ENCODE peak calls at places on chromosomes 12 and 14, in seven cellular contexts. One of them, this sample, is unnamed.

GRCh38 chr12:26359576-26359975 is 164.2 kb downstream of the SSPN start:
- DNase-seq in GM23338: no peak
- DNase-seq in HCT116: no peak
- DNase-seq in GM12878: no peak
- DNase-seq in SK-N-SH: no peak
- DNase-seq in HepG2: no peak
- DNase-seq in K562: no peak
- DNase-seq in this sample: no peak

GRCh38 chr14:95915326-95915725 is 38.7 kb downstream of the TUNAR start:
- DNase-seq in HepG2: no peak
- DNase-seq in SK-N-SH: no peak
- DNase-seq in GM12878: no peak
- DNase-seq in HCT116: no peak
- DNase-seq in GM23338: peak; percentile 79
- DNase-seq in K562: no peak
- DNase-seq in this sample: no peak

GRCh38 chr12:92136883-92137582 is 8.6 kb downstream of the BTG1 start:
- DNase-seq in GM12878: no peak
- DNase-seq in HepG2: peak; percentile 65
- DNase-seq in GM23338: peak; percentile 48
- DNase-seq in K562: no peak
- DNase-seq in HCT116: peak; percentile 49
- DNase-seq in SK-N-SH: no peak
- DNase-seq in this sample: no peak

GRCh38 chr12:121138284-121138683 is 5.6 kb downstream of the P2RX7 start:
- DNase-seq in GM12878: no peak
- DNase-seq in GM23338: peak; percentile 24
- DNase-seq in SK-N-SH: no peak
- DNase-seq in HCT116: no peak
- DNase-seq in K562: peak; percentile 64
- DNase-seq in HepG2: no peak
- DNase-seq in this sample: no peak

GRCh38 chr12:111322336-111323250 is 46.3 kb downstream of the PHETA1 start:
- DNase-seq in GM23338: no peak
- DNase-seq in HepG2: no peak
- DNase-seq in HCT116: no peak
- DNase-seq in SK-N-SH: no peak
- DNase-seq in GM12878: no peak
- DNase-seq in K562: no peak
- DNase-seq in this sample: no peak

GRCh38 chr12:108704527-108704926 is 26.8 kb downstream of the CORO1C start:
- DNase-seq in HCT116: no peak
- DNase-seq in HepG2: no peak
- DNase-seq in K562: no peak
- DNase-seq in SK-N-SH: no peak
- DNase-seq in GM12878: no peak
- DNase-seq in GM23338: no peak
- DNase-seq in this sample: no peak

GRCh38 chr12:118332511-118332910 is 40.2 kb downstream of the TAOK3 start:
- DNase-seq in SK-N-SH: no peak
- DNase-seq in GM12878: no peak
- DNase-seq in K562: peak; percentile 12
- DNase-seq in GM23338: no peak
- DNase-seq in HCT116: no peak
- DNase-seq in HepG2: no peak
- DNase-seq in this sample: no peak

GRCh38 chr14:100654814-100655795 is 67.9 kb upstream of the BEGAIN start:
- DNase-seq in GM12878: no peak
- DNase-seq in K562: peak; percentile 76
- DNase-seq in HepG2: no peak
- DNase-seq in SK-N-SH: peak; percentile 84
- DNase-seq in HCT116: no peak
- DNase-seq in GM23338: peak; percentile 66
- DNase-seq in this sample: no peak

GRCh38 chr14:67798731-67799130 is 17.7 kb downstream of the ZFYVE26 start:
- DNase-seq in HepG2: no peak
- DNase-seq in SK-N-SH: no peak
- DNase-seq in HCT116: no peak
- DNase-seq in K562: no peak
- DNase-seq in GM23338: no peak
- DNase-seq in GM12878: no peak
- DNase-seq in this sample: no peak

GRCh38 chr12:116556964-116557706 is 2.0 kb upstream of the MAP1LC3B2 start:
- DNase-seq in SK-N-SH: no peak
- DNase-seq in HepG2: no peak
- DNase-seq in K562: no peak
- DNase-seq in GM12878: no peak
- DNase-seq in HCT116: no peak
- DNase-seq in GM23338: no peak
- DNase-seq in this sample: no peak

GRCh38 chr12:116561181-116561821 is 2.1 kb downstream of the MAP1LC3B2 start:
- DNase-seq in HCT116: no peak
- DNase-seq in SK-N-SH: no peak
- DNase-seq in HepG2: no peak
- DNase-seq in GM12878: no peak
- DNase-seq in K562: peak; percentile 63
- DNase-seq in GM23338: no peak
- DNase-seq in this sample: no peak

GRCh38 chr12:116559080-116559329 is 176 bp upstream of the MAP1LC3B2 start:
- DNase-seq in GM12878: peak; percentile 78
- DNase-seq in HCT116: no peak
- DNase-seq in K562: no peak
- DNase-seq in SK-N-SH: no peak
- DNase-seq in HepG2: no peak
- DNase-seq in GM23338: peak; percentile 19
- DNase-seq in this sample: no peak

GRCh38 chr12:116558280-116559079 is 701 bp upstream of the MAP1LC3B2 start:
- DNase-seq in HepG2: no peak
- DNase-seq in GM23338: no peak
- DNase-seq in GM12878: no peak
- DNase-seq in K562: no peak
- DNase-seq in HCT116: no peak
- DNase-seq in SK-N-SH: no peak
- DNase-seq in this sample: no peak

GRCh38 chr12:116559330-116560080 is at the start of gene MAP1LC3B2:
- DNase-seq in HCT116: peak; percentile 36
- DNase-seq in K562: peak; percentile 87
- DNase-seq in GM23338: peak; percentile 28
- DNase-seq in HepG2: peak; percentile 15
- DNase-seq in SK-N-SH: no peak
- DNase-seq in GM12878: peak; percentile 97
- DNase-seq in this sample: no peak
- H3K4me1 ChIP-seq in HCT116: peaks cover 20% of the 10 kb centered on the region
- H3K4me1 ChIP-seq in K562: peaks cover 47% of the 10 kb centered on the region
- H3K4me1 ChIP-seq in GM23338: peaks cover 5% of the 10 kb centered on the region
- H3K4me1 ChIP-seq in HepG2: peaks cover 16% of the 10 kb centered on the region
- H3K4me1 ChIP-seq in SK-N-SH: no peaks in the 10 kb centered on the region
- H3K4me1 ChIP-seq in GM12878: peaks cover 32% of the 10 kb centered on the region
- H3K4me1 ChIP-seq in this sample: peaks cover 9% of the 10 kb centered on the region

GRCh38 chr14:86404425-86404824 is 874.5 kb downstream of the FLRT2 start:
- DNase-seq in K562: no peak
- DNase-seq in HCT116: no peak
- DNase-seq in HepG2: peak; percentile 30
- DNase-seq in SK-N-SH: no peak
- DNase-seq in GM23338: peak; percentile 46
- DNase-seq in GM12878: no peak
- DNase-seq in this sample: no peak
- TF ChIP-seq REST in K562: no peak
- TF ChIP-seq REST in HCT116: no peak
- TF ChIP-seq REST in HepG2: no peak
- TF ChIP-seq REST in SK-N-SH: no peak
- TF ChIP-seq REST in GM23338: no peak
- TF ChIP-seq REST in GM12878: no peak
- TF ChIP-seq REST in this sample: no peak

GRCh38 chr14:90676859-90677258 is 139.4 kb downstream of the TTC7B start:
- DNase-seq in GM23338: no peak
- DNase-seq in K562: no peak
- DNase-seq in HCT116: no peak
- DNase-seq in GM12878: no peak
- DNase-seq in HepG2: no peak
- DNase-seq in SK-N-SH: no peak
- DNase-seq in this sample: no peak
- TF ChIP-seq POLR2AphosphoS5 in GM23338: no peak
- TF ChIP-seq POLR2AphosphoS5 in K562: no peak
- TF ChIP-seq POLR2AphosphoS5 in HCT116: no peak
- TF ChIP-seq POLR2AphosphoS5 in GM12878: no peak
- TF ChIP-seq POLR2AphosphoS5 in HepG2: no peak
- TF ChIP-seq POLR2AphosphoS5 in SK-N-SH: no peak
- TF ChIP-seq POLR2AphosphoS5 in this sample: no peak

GRCh38 chr14:61713724-61714437 is 18.6 kb downstream of the HIF1A start:
- DNase-seq in HepG2: no peak
- DNase-seq in HCT116: no peak
- DNase-seq in SK-N-SH: no peak
- DNase-seq in GM23338: no peak
- DNase-seq in K562: no peak
- DNase-seq in GM12878: no peak
- DNase-seq in this sample: no peak

GRCh38 chr14:61720302-61720677 is 25.0 kb downstream of the HIF1A start:
- DNase-seq in GM12878: no peak
- DNase-seq in HepG2: no peak
- DNase-seq in HCT116: no peak
- DNase-seq in K562: no peak
- DNase-seq in SK-N-SH: no peak
- DNase-seq in GM23338: no peak
- DNase-seq in this sample: no peak

GRCh38 chr14:61718039-61718438 is 22.7 kb downstream of the HIF1A start:
- DNase-seq in HCT116: no peak
- DNase-seq in SK-N-SH: no peak
- DNase-seq in GM23338: peak; percentile 47
- DNase-seq in GM12878: no peak
- DNase-seq in K562: no peak
- DNase-seq in HepG2: no peak
- DNase-seq in this sample: no peak

GRCh38 chr14:61719344-61720301 is 24.3 kb downstream of the HIF1A start:
- DNase-seq in SK-N-SH: no peak
- DNase-seq in HepG2: no peak
- DNase-seq in HCT116: no peak
- DNase-seq in K562: no peak
- DNase-seq in GM23338: no peak
- DNase-seq in GM12878: no peak
- DNase-seq in this sample: no peak

GRCh38 chr14:61716956-61717355 is 21.6 kb downstream of the HIF1A start:
- DNase-seq in GM12878: no peak
- DNase-seq in SK-N-SH: no peak
- DNase-seq in GM23338: no peak
- DNase-seq in HCT116: no peak
- DNase-seq in HepG2: no peak
- DNase-seq in K562: no peak
- DNase-seq in this sample: no peak
- H3K4me1 ChIP-seq in GM12878: peaks cover 38% of the 10 kb centered on the region
- H3K4me1 ChIP-seq in SK-N-SH: peaks cover 30% of the 10 kb centered on the region
- H3K4me1 ChIP-seq in GM23338: peaks cover 81% of the 10 kb centered on the region
- H3K4me1 ChIP-seq in HCT116: peaks cover 8% of the 10 kb centered on the region
- H3K4me1 ChIP-seq in HepG2: peaks cover 74% of the 10 kb centered on the region
- H3K4me1 ChIP-seq in K562: no peaks in the 10 kb centered on the region
- H3K4me1 ChIP-seq in this sample: peaks cover 5% of the 10 kb centered on the region

GRCh38 chr14:98704441-98704840 is 567.6 kb downstream of the BCL11B start:
- DNase-seq in SK-N-SH: no peak
- DNase-seq in GM23338: no peak
- DNase-seq in HepG2: no peak
- DNase-seq in K562: no peak
- DNase-seq in HCT116: no peak
- DNase-seq in GM12878: no peak
- DNase-seq in this sample: no peak
- TF ChIP-seq REST in SK-N-SH: no peak
- TF ChIP-seq REST in GM23338: no peak
- TF ChIP-seq REST in HepG2: no peak
- TF ChIP-seq REST in K562: no peak
- TF ChIP-seq REST in HCT116: no peak
- TF ChIP-seq REST in GM12878: no peak
- TF ChIP-seq REST in this sample: no peak